ENCODE peak calls at places on chromosomes 11 and 22, in ten cellular contexts. T, Y, J, D, A, M, N, L, U and S are unnamed samples.

GRCh38 chr22:47190276-47190956 is 428.0 kb downstream of the TBC1D22A start:
- DNase-seq in D (no peak), U (no peak), L (peak; percentile 27), A (no peak), N (no peak), J (no peak), T (no peak), Y (no peak), M (peak; percentile 22), S (no peak)

GRCh38 chr22:44550666-44551491 is 52.8 kb upstream of the RTL6 start:
- DNase-seq in T (no peak), N (no peak), L (peak; percentile 76), M (peak; percentile 37), J (peak; percentile 69), U (no peak), D (peak; percentile 93), A (no peak), Y (peak; percentile 87), S (peak; percentile 91)

GRCh38 chr11:119721129-119722120 is 7.6 kb downstream of the NECTIN1 start:
- DNase-seq in J (peak; percentile 56), L (no peak), N (peak; percentile 78), D (no peak), T (no peak), A (peak; percentile 44), Y (no peak), M (no peak), U (peak; percentile 77), S (no peak)

GRCh38 chr11:111352935-111353695 is 26.0 kb downstream of the POU2AF1 start:
- DNase-seq in A (no peak), T (no peak), D (no peak), M (peak; percentile 63), Y (peak; percentile 47), L (no peak), U (no peak), N (no peak), J (no peak), S (no peak)

GRCh38 chr11:116199182-116199581 is 573.6 kb downstream of the BUD13 start:
- DNase-seq in M (no peak), N (no peak), U (peak; percentile 96), A (peak; percentile 37), T (no peak), Y (no peak), J (peak; percentile 61), D (no peak), L (no peak), S (no peak)

GRCh38 chr11:68145120-68145866 is 24.1 kb upstream of the CHKA start:
- DNase-seq in M (peak; percentile 58), J (no peak), A (no peak), N (no peak), U (no peak), Y (no peak), D (no peak), T (no peak), L (peak; percentile 36), S (no peak)

GRCh38 chr11:46345131-46345597 is 2.1 kb upstream of the DGKZ start:
- DNase-seq in A (no peak), J (peak; percentile 71), D (no peak), U (no peak), L (peak; percentile 77), Y (no peak), N (peak; percentile 55), T (no peak), M (no peak), S (no peak)

GRCh38 chr11:16945671-16946469 is 68.3 kb downstream of the PLEKHA7 start:
- DNase-seq in M (peak; percentile 73), A (peak; percentile 79), L (no peak), T (no peak), N (peak; percentile 59), J (peak; percentile 32), U (peak; percentile 58), D (peak; percentile 23), Y (peak; percentile 62), S (no peak)

GRCh38 chr11:23995891-23996290 is 501.0 kb upstream of the LUZP2 start:
- DNase-seq in M (no peak), Y (no peak), A (no peak), U (no peak), J (no peak), L (no peak), D (no peak), N (no peak), T (no peak), S (peak; percentile 84)

GRCh38 chr11:112539165-112539564 is 278.5 kb upstream of the PLET1 start:
- DNase-seq in M (no peak), U (no peak), J (no peak), A (no peak), N (no peak), D (no peak), Y (no peak), L (no peak), T (no peak), S (no peak)

GRCh38 chr11:61835663-61836024 is 7.5 kb downstream of the FADS2 start:
- DNase-seq in A (no peak), L (no peak), Y (no peak), D (no peak), U (no peak), N (no peak), M (no peak), T (no peak), J (no peak), S (no peak)

GRCh38 chr22:38272373-38273134 is at the start of gene TMEM184B:
- DNase-seq in Y (peak; percentile 84), U (peak; percentile 84), M (peak; percentile 86), T (no peak), A (peak; percentile 87), J (peak; percentile 84), L (peak; percentile 79), D (peak; percentile 62), N (peak; percentile 94), S (no peak)

GRCh38 chr11:122081073-122081472 is 34.9 kb downstream of the BLID start:
- DNase-seq in Y (no peak), T (no peak), N (no peak), M (no peak), U (no peak), D (no peak), J (no peak), A (no peak), L (no peak), S (no peak)

DNA sequence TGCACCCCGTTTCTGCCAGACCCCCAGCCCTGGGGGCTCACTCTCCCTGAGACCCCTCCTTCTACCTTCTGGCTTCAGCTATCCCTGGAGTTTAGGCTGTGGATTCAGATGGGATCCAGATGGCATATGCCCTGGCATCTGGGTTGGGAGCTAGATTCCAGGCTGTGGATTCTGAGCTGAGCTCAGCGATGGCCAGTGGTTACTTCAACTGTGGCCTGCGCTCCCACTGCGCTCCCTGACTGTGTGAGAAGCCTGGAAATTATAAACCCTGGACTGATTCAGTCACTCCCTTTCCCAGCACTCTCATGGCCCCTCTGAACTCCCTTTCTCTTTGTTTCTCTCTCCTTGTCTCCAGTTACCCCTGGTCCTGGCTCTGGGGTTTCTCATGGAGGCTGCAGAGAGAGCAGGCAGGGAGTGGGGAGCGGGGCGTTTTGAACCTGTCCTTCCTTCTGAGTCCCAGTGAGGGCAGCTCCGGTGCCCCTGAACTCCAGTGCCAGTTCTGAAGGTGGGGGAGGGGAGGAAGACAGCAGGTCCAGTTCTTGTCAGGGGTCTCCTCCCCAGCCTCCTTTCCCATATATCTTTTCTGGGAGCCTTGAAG is 4.8 kb downstream of the ARHGEF17 start:
- DNase-seq in Y (peak; percentile 26), A (no peak), M (no peak), J (no peak), N (no peak), T (no peak), U (no peak), L (no peak), D (peak; percentile 70), S (no peak)
- H3K4me3 ChIP-seq in Y (peak overlapping the region; percentile 11), A (peak overlapping the region; percentile 17), M (peak overlapping the region; percentile 71), J (peak overlapping the region; percentile 73), N (peak overlapping the region; percentile 25), T (peak overlapping the region; percentile 73), U (no peak overlapping the region), L (no peak overlapping the region), D (peak overlapping the region; percentile 88), S (peak overlapping the region; percentile 77)

DNA sequence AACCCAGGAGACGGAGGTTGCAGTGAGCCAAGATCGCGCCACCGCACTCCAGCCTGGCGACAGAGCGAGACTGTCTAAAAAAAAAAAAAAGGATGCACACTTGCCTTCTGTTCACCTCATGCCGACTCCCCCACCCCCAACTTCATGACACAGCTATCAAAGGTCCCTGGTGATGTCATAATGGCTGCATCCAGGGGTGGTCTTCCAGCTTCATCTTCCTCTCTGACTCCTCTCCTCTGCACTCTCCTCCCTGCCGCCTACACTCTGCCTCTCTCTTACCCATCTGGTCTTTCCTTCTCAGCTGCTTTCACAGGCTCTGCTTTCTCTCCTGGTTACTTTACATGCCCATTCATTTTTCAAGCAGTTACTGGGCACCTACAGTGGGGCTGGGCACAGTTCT is 16.4 kb upstream of the KDM2A start:
- DNase-seq in A (no peak), L (no peak), M (no peak), D (no peak), Y (no peak), T (no peak), N (no peak), U (no peak), J (no peak), S (no peak)
- H3K4me3 ChIP-seq in A (no peak overlapping the region), L (no peak overlapping the region), M (no peak overlapping the region), D (no peak overlapping the region), Y (no peak overlapping the region), T (no peak overlapping the region), N (no peak overlapping the region), U (no peak overlapping the region), J (no peak overlapping the region), S (no peak overlapping the region)

DNA sequence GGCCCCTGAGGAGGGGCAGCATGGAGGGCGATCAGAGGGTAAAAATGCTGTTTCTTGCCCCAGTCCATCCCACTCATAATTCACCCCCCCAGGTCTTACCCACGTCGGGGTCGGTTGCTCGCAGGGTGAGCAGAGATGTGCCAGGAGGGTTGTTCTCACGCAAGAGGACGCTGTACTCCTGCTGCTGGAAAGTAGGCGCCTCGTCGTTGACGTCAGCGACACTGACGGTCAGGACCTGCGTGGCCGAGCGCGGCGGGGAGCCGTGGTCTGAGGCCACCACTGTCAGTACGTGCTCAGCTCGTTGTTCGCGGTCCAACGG is 10.3 kb upstream of the TPP1 start:
- DNase-seq in T (no peak), U (no peak), D (no peak), J (no peak), Y (peak; percentile 24), L (no peak), M (no peak), N (no peak), A (no peak), S (no peak)
- H3K4me3 ChIP-seq in T (no peak overlapping the region), U (no peak overlapping the region), D (no peak overlapping the region), J (no peak overlapping the region), Y (no peak overlapping the region), L (no peak overlapping the region), M (no peak overlapping the region), N (peak overlapping the region; percentile 51), A (no peak overlapping the region), S (no peak overlapping the region)

GRCh38 chr11:134958870-134959269 is 546.8 kb upstream of the B3GAT1 start:
- DNase-seq in U (no peak), T (no peak), L (no peak), Y (no peak), D (no peak), M (no peak), A (no peak), J (no peak), N (no peak), S (no peak)
- H3K4me3 ChIP-seq in U (no peak overlapping the region), T (no peak overlapping the region), L (no peak overlapping the region), Y (no peak overlapping the region), D (no peak overlapping the region), M (no peak overlapping the region), A (no peak overlapping the region), J (no peak overlapping the region), N (no peak overlapping the region), S (no peak overlapping the region)

GRCh38 chr22:31295413-31295812 is 3.1 kb upstream of the PIK3IP1 start:
- DNase-seq in J (no peak), U (no peak), N (no peak), Y (no peak), T (no peak), M (no peak), L (no peak), A (no peak), D (no peak), S (no peak)
- H3K4me3 ChIP-seq in J (no peak overlapping the region), U (no peak overlapping the region), N (no peak overlapping the region), Y (no peak overlapping the region), T (no peak overlapping the region), M (no peak overlapping the region), L (no peak overlapping the region), A (no peak overlapping the region), D (no peak overlapping the region), S (no peak overlapping the region)